ENCODE peak calls at places on chromosomes 7 and 10, in four cellular contexts. One of them, this sample, is unnamed.

GRCh38 chr10:122441961-122442360 is 12.5 kb upstream of the ARMS2 start:
- DNase-seq in fibroblast of mammary gland: peak
- DNase-seq in cardiac muscle cell: no peak
- DNase-seq in uterus: peak
- DNase-seq in this sample: no peak

GRCh38 chr7:31051598-31052503 is at the start of gene ADCYAP1R1:
- DNase-seq in fibroblast of mammary gland: no peak
- DNase-seq in cardiac muscle cell: peak
- DNase-seq in uterus: peak
- DNase-seq in this sample: no peak

GRCh38 chr10:81280497-81281479 is 594.2 kb upstream of the NRG3 start:
- DNase-seq in fibroblast of mammary gland: no peak
- DNase-seq in cardiac muscle cell: no peak
- DNase-seq in uterus: no peak
- DNase-seq in this sample: no peak

GRCh38 chr7:143463556-143463955 is 14.1 kb upstream of the TAS2R41 start:
- DNase-seq in fibroblast of mammary gland: no peak
- DNase-seq in cardiac muscle cell: no peak
- DNase-seq in uterus: no peak
- DNase-seq in this sample: no peak

GRCh38 chr7:103704701-103705100 is 258.7 kb upstream of the SLC26A5 start:
- DNase-seq in fibroblast of mammary gland: peak
- DNase-seq in cardiac muscle cell: no peak
- DNase-seq in uterus: no peak
- DNase-seq in this sample: no peak

GRCh38 chr7:142612264-142612881 is 136.9 kb upstream of the PRSS1 start:
- DNase-seq in fibroblast of mammary gland: peak
- DNase-seq in cardiac muscle cell: no peak
- DNase-seq in uterus: no peak
- DNase-seq in this sample: no peak

GRCh38 chr10:71005337-71006305 is 117.3 kb upstream of the PCBD1 start:
- DNase-seq in fibroblast of mammary gland: no peak
- DNase-seq in cardiac muscle cell: peak
- DNase-seq in uterus: no peak
- DNase-seq in this sample: no peak

GRCh38 chr7:116708248-116708647 is 36.3 kb downstream of the MET start:
- DNase-seq in fibroblast of mammary gland: no peak
- DNase-seq in cardiac muscle cell: no peak
- DNase-seq in uterus: no peak
- DNase-seq in this sample: no peak

GRCh38 chr10:6737080-6737641 is 157.1 kb upstream of the PRKCQ start:
- DNase-seq in fibroblast of mammary gland: peak
- DNase-seq in cardiac muscle cell: peak
- DNase-seq in uterus: no peak
- DNase-seq in this sample: no peak

GRCh38 chr10:98920807-98921206 is 314.8 kb downstream of the HPSE2 start:
- DNase-seq in fibroblast of mammary gland: peak
- DNase-seq in cardiac muscle cell: no peak
- DNase-seq in uterus: no peak
- DNase-seq in this sample: no peak

GRCh38 chr7:108089381-108089780 is 40.8 kb downstream of the LAMB4 start:
- DNase-seq in fibroblast of mammary gland: no peak
- DNase-seq in cardiac muscle cell: no peak
- DNase-seq in uterus: no peak
- DNase-seq in this sample: no peak

GRCh38 chr7:138890782-138891445 is 90.3 kb downstream of the KIAA1549 start:
- DNase-seq in fibroblast of mammary gland: peak
- DNase-seq in cardiac muscle cell: peak
- DNase-seq in uterus: peak
- DNase-seq in this sample: no peak

GRCh38 chr10:61189912-61190311 is 245.9 kb upstream of the RHOBTB1 start:
- DNase-seq in fibroblast of mammary gland: no peak
- DNase-seq in cardiac muscle cell: no peak
- DNase-seq in uterus: no peak
- DNase-seq in this sample: no peak

GRCh38 chr7:137944168-137944567 is 57.7 kb downstream of the CREB3L2 start:
- DNase-seq in fibroblast of mammary gland: peak
- DNase-seq in cardiac muscle cell: no peak
- DNase-seq in uterus: no peak
- DNase-seq in this sample: no peak

GRCh38 chr7:81769891-81770818 is at the start of gene HGF:
- DNase-seq in fibroblast of mammary gland: peak
- DNase-seq in cardiac muscle cell: peak
- DNase-seq in uterus: peak
- DNase-seq in this sample: no peak

GRCh38 chr10:111200505-111201186 is 123.8 kb downstream of the ADRA2A start:
- DNase-seq in fibroblast of mammary gland: no peak
- DNase-seq in cardiac muscle cell: no peak
- DNase-seq in uterus: no peak
- DNase-seq in this sample: no peak

GRCh38 chr7:18384491-18385143 is 110.9 kb upstream of the HDAC9 start:
- DNase-seq in fibroblast of mammary gland: no peak
- DNase-seq in cardiac muscle cell: no peak
- DNase-seq in uterus: no peak
- DNase-seq in this sample: no peak

GRCh38 chr7:97012293-97013005 is 7.1 kb downstream of the DLX6 start:
- DNase-seq in fibroblast of mammary gland: no peak
- DNase-seq in cardiac muscle cell: no peak
- DNase-seq in uterus: no peak
- DNase-seq in this sample: no peak

GRCh38 chr7:33597181-33597580 is 308.2 kb upstream of the BMPER start:
- DNase-seq in fibroblast of mammary gland: no peak
- DNase-seq in cardiac muscle cell: no peak
- DNase-seq in uterus: no peak
- DNase-seq in this sample: no peak

GRCh38 chr7:70044525-70044924 is 446.2 kb downstream of the AUTS2 start:
- DNase-seq in fibroblast of mammary gland: no peak
- DNase-seq in cardiac muscle cell: no peak
- DNase-seq in uterus: no peak
- DNase-seq in this sample: no peak

GRCh38 chr10:108783897-108784296 is 1139.4 kb downstream of the XPNPEP1 start:
- DNase-seq in fibroblast of mammary gland: peak
- DNase-seq in cardiac muscle cell: no peak
- DNase-seq in uterus: no peak
- DNase-seq in this sample: no peak

GRCh38 chr7:95066736-95067530 is 159.5 kb downstream of the PPP1R9A start:
- DNase-seq in fibroblast of mammary gland: peak
- DNase-seq in cardiac muscle cell: no peak
- DNase-seq in uterus: no peak
- DNase-seq in this sample: no peak

GRCh38 chr7:131444683-131445082 is 111.7 kb downstream of the PODXL start:
- DNase-seq in fibroblast of mammary gland: no peak
- DNase-seq in cardiac muscle cell: no peak
- DNase-seq in uterus: no peak
- DNase-seq in this sample: no peak

GRCh38 chr7:114218283-114218682 is 196.3 kb upstream of the FOXP2 start:
- DNase-seq in fibroblast of mammary gland: no peak
- DNase-seq in cardiac muscle cell: no peak
- DNase-seq in uterus: no peak
- DNase-seq in this sample: no peak

GRCh38 chr10:79197558-79197957 is 128.8 kb downstream of the ZMIZ1 start:
- DNase-seq in fibroblast of mammary gland: no peak
- DNase-seq in cardiac muscle cell: no peak
- DNase-seq in uterus: no peak
- DNase-seq in this sample: no peak

GRCh38 chr10:98340261-98340675 is 72.3 kb upstream of the LOXL4 start:
- DNase-seq in fibroblast of mammary gland: peak
- DNase-seq in cardiac muscle cell: peak
- DNase-seq in uterus: no peak
- DNase-seq in this sample: no peak

GRCh38 chr7:116139007-116139406 is 71.3 kb upstream of the TES start:
- DNase-seq in fibroblast of mammary gland: peak
- DNase-seq in cardiac muscle cell: peak
- DNase-seq in uterus: no peak
- DNase-seq in this sample: no peak

GRCh38 chr10:66307826-66308225 is 618.0 kb upstream of the LRRTM3 start:
- DNase-seq in fibroblast of mammary gland: no peak
- DNase-seq in cardiac muscle cell: no peak
- DNase-seq in uterus: no peak
- DNase-seq in this sample: no peak

GRCh38 chr10:31121797-31122586 is 90.3 kb upstream of the ZNF438 start:
- DNase-seq in fibroblast of mammary gland: peak
- DNase-seq in cardiac muscle cell: no peak
- DNase-seq in uterus: no peak
- DNase-seq in this sample: no peak

GRCh38 chr7:74242122-74242443 is 12.1 kb downstream of the RFC2 start:
- DNase-seq in fibroblast of mammary gland: no peak
- DNase-seq in cardiac muscle cell: no peak
- DNase-seq in uterus: no peak
- DNase-seq in this sample: no peak

GRCh38 chr7:32154797-32155196 is 84.6 kb upstream of the PDE1C start:
- DNase-seq in fibroblast of mammary gland: peak
- DNase-seq in cardiac muscle cell: no peak
- DNase-seq in uterus: no peak
- DNase-seq in this sample: no peak

GRCh38 chr7:48298779-48299178 is 127.5 kb downstream of the ABCA13 start:
- DNase-seq in fibroblast of mammary gland: peak
- DNase-seq in cardiac muscle cell: no peak
- DNase-seq in uterus: no peak
- DNase-seq in this sample: no peak

GRCh38 chr10:72638586-72639440 is 12.9 kb upstream of the MICU1 start:
- DNase-seq in fibroblast of mammary gland: no peak
- DNase-seq in cardiac muscle cell: no peak
- DNase-seq in uterus: no peak
- DNase-seq in this sample: no peak

GRCh38 chr10:79136227-79137005 is 67.7 kb downstream of the ZMIZ1 start:
- DNase-seq in fibroblast of mammary gland: no peak
- DNase-seq in cardiac muscle cell: no peak
- DNase-seq in uterus: no peak
- DNase-seq in this sample: no peak

GRCh38 chr10:78664929-78665525 is 403.7 kb upstream of the ZMIZ1 start:
- DNase-seq in fibroblast of mammary gland: peak
- DNase-seq in cardiac muscle cell: no peak
- DNase-seq in uterus: no peak
- DNase-seq in this sample: no peak

GRCh38 chr10:22437620-22438588 is 92.6 kb downstream of the SPAG6 start:
- DNase-seq in fibroblast of mammary gland: no peak
- DNase-seq in cardiac muscle cell: no peak
- DNase-seq in uterus: peak
- DNase-seq in this sample: no peak

DNA sequence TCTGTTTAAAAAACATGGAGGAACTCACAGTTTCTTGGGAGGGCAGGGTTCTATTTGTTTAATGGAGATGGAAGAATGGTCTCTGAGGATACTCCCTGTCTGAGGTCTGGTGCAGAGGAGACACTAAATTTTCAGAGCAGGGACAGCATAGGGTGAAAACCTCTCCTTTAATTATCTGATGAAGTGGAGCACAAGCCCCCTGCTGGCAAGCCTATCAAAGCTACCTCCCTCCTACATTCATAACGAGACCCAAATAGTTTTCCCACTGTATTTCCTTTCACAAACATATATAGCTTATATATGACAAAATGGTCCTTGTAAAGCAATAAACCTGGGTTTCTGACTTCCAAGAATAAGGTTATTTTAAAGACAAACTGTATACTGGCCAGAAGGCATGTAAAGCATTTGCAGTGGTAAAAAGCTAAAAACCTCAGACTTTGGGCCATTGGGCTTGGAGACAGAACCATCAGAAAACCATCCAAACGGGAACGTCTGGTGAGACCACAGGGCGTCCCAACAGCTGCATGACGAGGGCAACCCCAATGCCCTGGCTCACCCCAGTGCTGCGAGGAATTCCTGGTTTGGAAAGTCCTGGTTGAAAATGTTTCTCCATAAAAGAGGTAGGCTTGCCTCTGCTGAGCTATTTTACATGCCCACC is 201.3 kb downstream of the FANK1 start:
- DNase-seq in fibroblast of mammary gland: no peak
- DNase-seq in cardiac muscle cell: no peak
- DNase-seq in uterus: no peak
- DNase-seq in this sample: no peak
- TF ChIP-seq CTCF in fibroblast of mammary gland: peak
- TF ChIP-seq CTCF in cardiac muscle cell: peak
- TF ChIP-seq CTCF in uterus: no peak
- TF ChIP-seq CTCF in this sample: peak

GRCh38 chr7:157016024-157016351 is 5.5 kb upstream of the MNX1 start:
- DNase-seq in fibroblast of mammary gland: no peak
- DNase-seq in cardiac muscle cell: no peak
- DNase-seq in uterus: no peak
- DNase-seq in this sample: no peak
- TF ChIP-seq CTCF in fibroblast of mammary gland: no peak
- TF ChIP-seq CTCF in cardiac muscle cell: no peak
- TF ChIP-seq CTCF in uterus: no peak
- TF ChIP-seq CTCF in this sample: no peak

DNA sequence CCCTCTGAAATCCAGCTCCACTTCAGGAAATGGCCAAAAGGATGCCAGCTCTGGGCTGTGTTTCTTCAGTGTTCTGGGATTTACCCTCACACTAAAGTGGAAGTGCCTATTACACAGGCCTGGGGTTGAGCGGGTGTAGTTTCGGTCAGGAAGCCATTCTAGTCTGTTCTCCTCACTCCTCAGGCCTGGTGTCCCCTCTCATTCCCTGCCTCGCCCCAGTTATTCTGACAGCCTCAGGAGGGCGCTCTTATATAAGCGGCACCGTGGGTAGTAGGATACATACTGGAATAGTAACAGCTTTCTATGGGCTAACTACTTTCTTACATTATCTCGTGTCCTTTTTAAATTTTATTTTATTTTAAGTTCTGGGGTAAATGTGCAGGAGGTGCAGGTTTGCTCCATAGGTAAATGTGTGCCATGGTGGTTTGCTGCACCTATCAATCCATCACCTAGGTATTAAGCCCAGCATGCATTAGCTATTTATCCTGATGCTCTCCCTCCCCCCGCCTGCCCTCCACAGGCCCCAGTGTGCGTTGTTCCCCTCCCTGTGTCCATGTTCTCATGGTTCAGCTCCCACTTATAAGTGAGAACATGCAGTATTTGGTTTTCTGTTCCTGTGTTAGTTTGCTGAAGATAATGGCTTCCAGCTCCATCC is 12.2 kb upstream of the LGI1 start:
- DNase-seq in fibroblast of mammary gland: peak
- DNase-seq in cardiac muscle cell: peak
- DNase-seq in uterus: no peak
- DNase-seq in this sample: no peak
- TF ChIP-seq CTCF in fibroblast of mammary gland: peak
- TF ChIP-seq CTCF in cardiac muscle cell: peak
- TF ChIP-seq CTCF in uterus: no peak
- TF ChIP-seq CTCF in this sample: no peak

DNA sequence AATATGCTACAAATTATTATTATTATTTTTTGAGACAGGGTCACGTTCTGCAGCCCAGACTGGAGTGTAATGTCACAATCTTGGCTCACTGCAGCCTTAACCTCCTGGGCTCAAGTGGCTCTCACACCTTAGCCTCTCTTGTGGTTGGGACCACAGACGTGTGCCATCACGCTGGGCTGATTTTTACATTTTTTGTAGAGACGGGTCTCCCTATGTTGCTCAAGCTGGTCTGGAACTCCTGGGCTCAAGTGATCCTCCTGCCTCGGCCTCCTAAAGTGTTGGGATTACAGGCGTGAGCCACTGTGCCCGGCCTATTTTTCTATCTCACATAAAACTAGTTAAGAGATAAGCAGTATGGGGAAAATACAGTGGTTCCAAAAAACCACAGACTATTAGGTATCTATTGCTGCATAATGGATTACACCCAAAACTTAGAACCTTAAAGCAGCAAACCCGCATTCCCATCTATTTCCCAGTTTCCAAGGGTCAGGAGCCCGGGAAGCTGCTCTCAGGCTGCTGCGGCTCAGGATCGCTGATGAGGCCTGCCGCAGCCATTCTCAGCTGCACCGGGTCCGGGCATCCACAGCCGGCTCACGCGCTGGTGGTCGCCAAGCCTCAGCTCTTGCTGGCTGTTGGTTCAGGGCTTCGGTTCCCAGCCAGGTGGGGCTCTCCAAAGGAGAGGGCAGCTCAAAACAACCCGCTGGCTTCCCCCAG is 128.3 kb downstream of the UBE2H start:
- DNase-seq in fibroblast of mammary gland: no peak
- DNase-seq in cardiac muscle cell: no peak
- DNase-seq in uterus: no peak
- DNase-seq in this sample: no peak
- TF ChIP-seq CTCF in fibroblast of mammary gland: no peak
- TF ChIP-seq CTCF in cardiac muscle cell: no peak
- TF ChIP-seq CTCF in uterus: peak
- TF ChIP-seq CTCF in this sample: no peak

This sample was measured in natural killer cell.